ENCODE peak calls at places on chromosome 12, in ten cellular contexts. C is osteoblast; Q is Peyer's patch; N is HCT116; J is sigmoid colon; K is CD8-positive, alpha-beta memory T cell; R is neuronal stem cell; S is GM12878; P is heart right ventricle; I is mesendoderm. Y is an unnamed sample. For H3K4me1, the result is how much of the 10 kb centered on the place peaks cover.

GRCh38 chr12:124233041-124233836 is 61.7 kb upstream of the RFLNA start:
- DNase-seq in C (peak), Q (no peak), N (no peak), J (no peak), K (no peak), R (no peak), S (no peak), P (no peak), I (no peak), Y (no peak)

GRCh38 chr12:28868414-28868813 is 280.7 kb upstream of the FAR2 start:
- DNase-seq in C (peak), Q (no peak), N (no peak), J (no peak), K (no peak), R (no peak), S (no peak), P (no peak), I (no peak), Y (no peak)

GRCh38 chr12:124517260-124518050 is 50.0 kb downstream of the NCOR2 start:
- DNase-seq in C (peak), Q (no peak), N (no peak), J (peak), K (no peak), R (no peak), S (no peak), P (peak), I (no peak), Y (no peak)

GRCh38 chr12:43758247-43758727 is 303 bp downstream of the PUS7L start:
- DNase-seq in C (peak), Q (peak), N (no peak), J (peak), K (no peak), R (peak), S (peak), P (no peak), I (peak), Y (no peak)

GRCh38 chr12:120292661-120293531 is at the start of gene RNU4-1:
- DNase-seq in C (peak), Q (peak), N (peak), J (peak), K (peak), R (peak), S (peak), P (peak), I (peak), Y (peak)

GRCh38 chr12:107092669-107093546 is 441 bp downstream of the CRY1 start:
- DNase-seq in C (peak), Q (peak), N (no peak), J (peak), K (peak), R (peak), S (no peak), P (no peak), I (peak), Y (peak)

GRCh38 chr12:108309674-108310312 is 29.3 kb downstream of the CMKLR1 start:
- DNase-seq in C (no peak), Q (no peak), N (no peak), J (no peak), K (no peak), R (no peak), S (no peak), P (no peak), I (no peak), Y (no peak)

GRCh38 chr12:52155048-52155868 is 36.6 kb downstream of the KRT80 start:
- DNase-seq in C (peak), Q (no peak), N (no peak), J (no peak), K (peak), R (no peak), S (no peak), P (peak), I (no peak), Y (peak)

GRCh38 chr12:66861157-66861750 is 182.4 kb upstream of the GRIP1 start:
- DNase-seq in C (no peak), Q (peak), N (peak), J (peak), K (peak), R (peak), S (peak), P (peak), I (peak), Y (peak)

GRCh38 chr12:113980537-113981337 is 14.6 kb upstream of the RBM19 start:
- DNase-seq in C (peak), Q (peak), N (peak), J (no peak), K (peak), R (peak), S (no peak), P (no peak), I (peak), Y (no peak)

GRCh38 chr12:93563807-93564538 is 8.5 kb upstream of the SOCS2 start:
- DNase-seq in C (peak), Q (no peak), N (peak), J (no peak), K (no peak), R (no peak), S (no peak), P (no peak), I (peak), Y (no peak)

GRCh38 chr12:7411343-7411742 is 32.6 kb downstream of the CD163L1 start:
- DNase-seq in C (no peak), Q (no peak), N (no peak), J (no peak), K (no peak), R (no peak), S (no peak), P (no peak), I (peak), Y (no peak)

GRCh38 chr12:104473374-104473983 is 16.7 kb downstream of the CHST11 start:
- DNase-seq in C (no peak), Q (peak), N (no peak), J (no peak), K (no peak), R (no peak), S (no peak), P (no peak), I (no peak), Y (no peak)

GRCh38 chr12:112294793-112295192 is 87.4 kb downstream of the HECTD4 start:
- DNase-seq in C (no peak), Q (no peak), N (peak), J (no peak), K (no peak), R (no peak), S (no peak), P (no peak), I (no peak), Y (no peak)

GRCh38 chr12:30278401-30278800 is 417.3 kb downstream of the IPO8 start:
- DNase-seq in C (no peak), Q (no peak), N (no peak), J (no peak), K (no peak), R (no peak), S (no peak), P (no peak), I (no peak), Y (no peak)

GRCh38 chr12:126668538-126668937 is 1598.4 kb upstream of the TMEM132C start:
- DNase-seq in C (no peak), Q (no peak), N (no peak), J (no peak), K (no peak), R (no peak), S (no peak), P (no peak), I (no peak), Y (no peak)

GRCh38 chr12:77392467-77392866 is 327.1 kb upstream of the E2F7 start:
- DNase-seq in C (no peak), Q (no peak), N (no peak), J (no peak), K (no peak), R (no peak), S (no peak), P (no peak), I (no peak), Y (no peak)

GRCh38 chr12:45407188-45407850 is 191.4 kb downstream of the ANO6 start:
- DNase-seq in C (no peak), Q (no peak), N (no peak), J (peak), K (no peak), R (no peak), S (no peak), P (no peak), I (no peak), Y (no peak)

GRCh38 chr12:121579190-121579791 is 1.5 kb downstream of the KDM2B start:
- DNase-seq in C (peak), Q (peak), N (no peak), J (peak), K (peak), R (peak), S (no peak), P (peak), I (no peak), Y (peak)

GRCh38 chr12:55738113-55739024 is 4.6 kb upstream of the GDF11 start:
- DNase-seq in C (no peak), Q (peak), N (peak), J (peak), K (peak), R (peak), S (peak), P (peak), I (peak), Y (peak)

GRCh38 chr12:133010657-133011297 is 24.6 kb downstream of the ZNF26 start:
- DNase-seq in C (no peak), Q (no peak), N (no peak), J (no peak), K (no peak), R (no peak), S (no peak), P (no peak), I (peak), Y (no peak)

GRCh38 chr12:11782914-11783420 is 133.5 kb downstream of the ETV6 start:
- DNase-seq in C (no peak), Q (no peak), N (no peak), J (no peak), K (no peak), R (no peak), S (no peak), P (no peak), I (no peak), Y (no peak)

GRCh38 chr12:7068240-7068993 is 7.9 kb downstream of the C1S start:
- DNase-seq in C (no peak), Q (no peak), N (no peak), J (peak), K (no peak), R (no peak), S (no peak), P (peak), I (no peak), Y (no peak)

GRCh38 chr12:68081561-68081960 is 78.0 kb downstream of the IFNG start:
- DNase-seq in C (no peak), Q (no peak), N (no peak), J (no peak), K (no peak), R (no peak), S (no peak), P (no peak), I (peak), Y (no peak)

GRCh38 chr12:106282457-106283097 is 20.0 kb upstream of the TCP11L2 start:
- DNase-seq in C (peak), Q (peak), N (peak), J (peak), K (peak), R (peak), S (no peak), P (peak), I (peak), Y (peak)

GRCh38 chr12:57127101-57127709 is 1.1 kb upstream of the LRP1 start:
- DNase-seq in C (no peak), Q (peak), N (peak), J (peak), K (no peak), R (peak), S (no peak), P (peak), I (peak), Y (peak)

GRCh38 chr12:118120579-118121363 is 15.2 kb upstream of the PEBP1 start:
- DNase-seq in C (peak), Q (peak), N (no peak), J (peak), K (peak), R (peak), S (no peak), P (peak), I (peak), Y (peak)

GRCh38 chr12:31491819-31492598 is 98.9 kb downstream of the DENND5B start:
- DNase-seq in C (no peak), Q (no peak), N (peak), J (no peak), K (no peak), R (no peak), S (no peak), P (no peak), I (peak), Y (no peak)

GRCh38 chr12:7642876-7643309 is 22.8 kb downstream of the APOBEC1 start:
- DNase-seq in C (no peak), Q (peak), N (peak), J (no peak), K (no peak), R (no peak), S (no peak), P (no peak), I (peak), Y (no peak)

GRCh38 chr12:88471641-88472040 is 108.6 kb downstream of the KITLG start:
- DNase-seq in C (peak), Q (no peak), N (peak), J (peak), K (no peak), R (peak), S (no peak), P (no peak), I (no peak), Y (no peak)

GRCh38 chr12:42530284-42530683 is 59.3 kb downstream of the PRICKLE1 start:
- DNase-seq in C (no peak), Q (no peak), N (no peak), J (no peak), K (no peak), R (no peak), S (no peak), P (no peak), I (no peak), Y (no peak)

GRCh38 chr12:50620050-50620974 is 115.5 kb downstream of the DIP2B start:
- DNase-seq in C (peak), Q (no peak), N (no peak), J (no peak), K (no peak), R (peak), S (no peak), P (no peak), I (peak), Y (no peak)

GRCh38 chr12:50615534-50616296 is 110.9 kb downstream of the DIP2B start:
- DNase-seq in C (no peak), Q (no peak), N (no peak), J (no peak), K (no peak), R (no peak), S (no peak), P (no peak), I (peak), Y (no peak)

GRCh38 chr12:50618864-50619609 is 114.3 kb downstream of the DIP2B start:
- DNase-seq in C (peak), Q (peak), N (peak), J (no peak), K (no peak), R (no peak), S (no peak), P (no peak), I (peak), Y (no peak)

GRCh38 chr12:50619610-50619958 is 114.8 kb downstream of the DIP2B start:
- DNase-seq in C (no peak), Q (no peak), N (no peak), J (no peak), K (no peak), R (no peak), S (no peak), P (no peak), I (no peak), Y (no peak)

DNA sequence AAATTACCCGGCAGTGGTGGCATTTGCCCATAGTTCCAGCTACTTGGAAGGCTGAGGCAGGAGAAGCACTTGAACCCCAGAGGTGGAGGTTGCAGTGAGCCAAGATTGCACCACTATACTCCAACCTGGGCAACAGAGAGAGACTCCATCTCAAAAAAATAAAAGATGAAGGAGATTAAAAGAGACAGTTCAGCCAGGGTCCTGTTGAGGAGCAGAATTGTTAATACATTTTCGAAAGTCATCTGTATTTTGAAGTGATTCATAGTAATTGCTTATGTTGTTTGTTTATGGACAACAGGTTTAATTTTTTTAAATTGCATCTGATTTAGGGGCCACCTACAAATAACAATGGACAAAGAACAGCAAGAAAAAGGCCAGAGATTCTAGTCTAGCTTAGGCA is 112.9 kb downstream of the DIP2B start:
- DNase-seq in C (no peak), Q (no peak), N (no peak), J (no peak), K (no peak), R (no peak), S (no peak), P (no peak), I (no peak), Y (no peak)
- H3K4me1 ChIP-seq in C (half or more), Q (under half), N (half or more), J (half or more), K (under half), R (under half), S (under half), P (under half), I (under half), Y (under half)

GRCh38 chr12:95730457-95730856 is 60.1 kb downstream of the NTN4 start:
- DNase-seq in C (no peak), Q (no peak), N (no peak), J (no peak), K (no peak), R (no peak), S (no peak), P (no peak), I (no peak), Y (no peak)
- H3K27ac ChIP-seq in C (no peak), Q (no peak), N (no peak), J (no peak), K (no peak), R (no peak), S (no peak), P (peak), I (no peak), Y (no peak)

DNA sequence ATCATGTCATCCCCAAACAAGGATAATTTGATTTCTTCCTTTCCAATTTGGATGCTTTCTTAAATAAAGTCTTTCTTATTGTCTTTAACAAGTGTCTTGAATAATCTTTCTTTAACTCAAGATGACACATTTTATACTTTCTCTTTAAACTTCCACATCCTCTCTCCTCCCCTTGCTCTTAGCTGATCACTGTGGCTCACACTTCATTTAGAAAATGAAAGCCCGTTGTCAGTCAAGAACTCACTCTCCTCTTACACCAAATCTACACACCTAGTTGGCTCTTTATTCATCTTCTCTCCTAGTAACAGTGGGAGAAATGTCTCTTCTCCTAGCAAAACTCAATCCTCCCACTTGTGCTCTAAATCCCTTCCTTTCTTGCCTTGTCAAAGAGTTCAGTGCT is 10.4 kb upstream of the RMST start:
- DNase-seq in C (no peak), Q (no peak), N (no peak), J (no peak), K (no peak), R (no peak), S (peak), P (no peak), I (no peak), Y (no peak)
- H3K4me3 ChIP-seq in C (no peak), Q (no peak), N (no peak), J (no peak), K (no peak), R (no peak), S (peak), P (no peak), I (no peak), Y (no peak)

GRCh38 chr12:116544656-116545055 is 14.5 kb upstream of the MAP1LC3B2 start:
- DNase-seq in C (no peak), Q (no peak), N (no peak), J (peak), K (no peak), R (no peak), S (no peak), P (no peak), I (no peak), Y (no peak)

GRCh38 chr12:116541547-116542344 is 17.4 kb upstream of the MAP1LC3B2 start:
- DNase-seq in C (no peak), Q (no peak), N (no peak), J (no peak), K (no peak), R (no peak), S (no peak), P (no peak), I (no peak), Y (no peak)

GRCh38 chr12:116539905-116540482 is 19.2 kb upstream of the MAP1LC3B2 start:
- DNase-seq in C (no peak), Q (no peak), N (no peak), J (peak), K (no peak), R (peak), S (no peak), P (no peak), I (peak), Y (no peak)

GRCh38 chr12:116540617-116541152 is 18.5 kb upstream of the MAP1LC3B2 start:
- DNase-seq in C (no peak), Q (no peak), N (no peak), J (no peak), K (no peak), R (no peak), S (no peak), P (no peak), I (no peak), Y (no peak)

GRCh38 chr12:116542345-116542950 is 16.7 kb upstream of the MAP1LC3B2 start:
- DNase-seq in C (no peak), Q (no peak), N (no peak), J (peak), K (no peak), R (no peak), S (no peak), P (no peak), I (no peak), Y (no peak)
- H3K4me1 ChIP-seq in C (under half), Q (under half), N (half or more), J (under half), K (under half), R (under half), S (under half), P (under half), I (under half), Y (under half)

DNA sequence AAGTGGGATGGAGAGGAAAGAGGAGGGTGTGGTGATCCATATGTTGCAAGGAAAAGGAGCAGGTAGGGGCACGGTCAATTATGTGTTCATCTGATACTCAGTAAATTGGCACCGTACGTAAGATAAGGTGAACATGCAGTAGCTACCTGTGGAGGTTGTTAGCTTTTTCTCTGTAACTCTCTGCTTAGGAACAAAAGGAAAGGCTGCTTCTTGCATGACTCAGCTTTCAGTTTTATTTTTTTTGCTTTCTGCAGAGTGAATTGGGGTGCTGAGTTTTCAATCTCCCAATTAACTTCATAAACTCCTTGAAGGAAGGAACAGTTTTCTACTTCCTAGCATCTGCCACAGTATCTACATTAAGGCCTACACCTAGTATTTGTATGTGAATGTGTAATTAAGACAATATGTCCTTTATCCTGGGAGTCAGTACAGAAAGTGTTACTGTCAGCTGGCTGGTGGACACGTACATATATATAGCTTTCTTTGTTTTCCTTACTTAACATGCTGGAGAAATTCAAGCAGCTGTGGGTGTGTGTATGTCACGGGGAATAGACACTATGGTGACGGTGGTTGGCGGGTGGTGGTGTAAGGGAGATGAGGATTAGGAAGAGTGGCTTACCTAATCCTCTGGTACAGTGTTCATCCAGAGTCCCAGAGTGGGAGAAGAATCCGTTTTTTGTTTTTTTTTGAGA is 40.1 kb upstream of the WNK1 start:
- DNase-seq in C (peak), Q (no peak), N (no peak), J (no peak), K (no peak), R (no peak), S (no peak), P (no peak), I (peak), Y (no peak)
- H3K27ac ChIP-seq in C (no peak), Q (no peak), N (no peak), J (no peak), K (no peak), R (no peak), S (no peak), P (peak), I (no peak), Y (no peak)

DNA sequence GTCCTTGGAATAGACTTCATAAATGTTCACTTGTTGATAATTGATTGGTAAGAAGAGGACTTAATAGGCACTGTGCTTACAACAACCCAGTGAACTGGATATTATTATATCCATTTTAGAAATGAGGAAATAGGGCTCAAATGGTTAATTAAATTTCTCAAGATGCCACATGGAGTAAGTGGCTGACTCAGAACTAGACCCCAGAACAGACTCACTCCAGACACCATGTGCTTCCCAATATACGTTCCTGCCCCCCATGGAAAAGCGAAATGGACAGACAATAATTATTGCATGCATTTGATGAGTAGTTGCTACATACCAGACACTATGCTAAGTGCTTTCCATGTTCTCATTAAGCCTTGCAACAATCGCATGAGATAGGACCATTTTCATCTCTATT is 895 bp upstream of the ANKS1B start:
- DNase-seq in C (no peak), Q (no peak), N (no peak), J (no peak), K (no peak), R (no peak), S (no peak), P (no peak), I (no peak), Y (no peak)
- H3K4me3 ChIP-seq in C (peak), Q (no peak), N (no peak), J (peak), K (no peak), R (no peak), S (peak), P (peak), I (no peak), Y (no peak)